ENCODE peak calls at places on chromosome 2, in four cellular contexts. B is HepG2, H is K562, O is GM12878. Y is an unnamed sample.

GRCh38 chr2:76257802-76258201 is 547.1 kb upstream of the GCFC2 start:
- DNase-seq in H (no peak), O (no peak), B (no peak), Y (no peak)

GRCh38 chr2:26174691-26175181 is 1.8 kb downstream of the GAREM2 start:
- DNase-seq in H (no peak), O (no peak), B (no peak), Y (no peak)

GRCh38 chr2:148965596-148966431 is 72.7 kb upstream of the LYPD6B start:
- DNase-seq in H (no peak), O (peak), B (no peak), Y (no peak)

GRCh38 chr2:129004485-129004884 is 685.8 kb upstream of the HS6ST1 start:
- DNase-seq in B (no peak), O (no peak), H (no peak), Y (no peak)

GRCh38 chr2:64837116-64837704 is 152.0 kb upstream of the SLC1A4 start:
- DNase-seq in H (peak), O (no peak), B (no peak), Y (no peak)

GRCh38 chr2:99572798-99573197 is 83.0 kb upstream of the REV1 start:
- DNase-seq in B (no peak), O (no peak), H (no peak), Y (no peak)

GRCh38 chr2:214465386-214466146 is 54.7 kb downstream of the VWC2L start:
- DNase-seq in H (no peak), O (no peak), B (peak), Y (no peak)

GRCh38 chr2:223108376-223109100 is 56.5 kb downstream of the KCNE4 start:
- DNase-seq in O (no peak), B (no peak), H (no peak), Y (no peak)

GRCh38 chr2:150997066-150997465 is 264.6 kb downstream of the RBM43 start:
- DNase-seq in B (no peak), O (no peak), H (no peak), Y (no peak)

GRCh38 chr2:170715062-170715931 is at the start of gene SP5:
- DNase-seq in H (peak), B (peak), O (no peak), Y (peak)

GRCh38 chr2:88091943-88092342 is 24.3 kb downstream of the SMYD1 start:
- DNase-seq in B (no peak), O (no peak), H (no peak), Y (no peak)

GRCh38 chr2:42510930-42511271 is 17.1 kb upstream of the KCNG3 start:
- DNase-seq in B (no peak), H (no peak), O (no peak), Y (no peak)

GRCh38 chr2:42510191-42510929 is 16.6 kb upstream of the KCNG3 start:
- DNase-seq in O (no peak), B (no peak), H (no peak), Y (no peak)

GRCh38 chr2:42516418-42516817 is 22.6 kb upstream of the KCNG3 start:
- DNase-seq in O (no peak), B (no peak), H (no peak), Y (no peak)

GRCh38 chr2:42513252-42513918 is 19.6 kb upstream of the KCNG3 start:
- DNase-seq in O (no peak), H (peak), B (peak), Y (peak)
- TF ChIP-seq FOXM1 in O (no peak), H (no peak), B (no peak), Y (no peak)

GRCh38 chr2:28355521-28356094 is 37.0 kb upstream of the FOSL2 start:
- DNase-seq in B (peak), H (peak), O (no peak), Y (no peak)
- TF ChIP-seq TARDBP in B (no peak), H (no peak), O (no peak), Y (no peak)

GRCh38 chr2:164675027-164675426 is 53.7 kb upstream of the GRB14 start:
- DNase-seq in B (peak), O (no peak), H (no peak), Y (no peak)

GRCh38 chr2:164675698-164676097 is 54.4 kb upstream of the GRB14 start:
- DNase-seq in H (no peak), O (no peak), B (no peak), Y (no peak)

GRCh38 chr2:164667566-164667965 is 46.3 kb upstream of the GRB14 start:
- DNase-seq in H (no peak), O (no peak), B (no peak), Y (no peak)

GRCh38 chr2:164669291-164669690 is 48.0 kb upstream of the GRB14 start:
- DNase-seq in O (no peak), H (no peak), B (no peak), Y (no peak)

DNA sequence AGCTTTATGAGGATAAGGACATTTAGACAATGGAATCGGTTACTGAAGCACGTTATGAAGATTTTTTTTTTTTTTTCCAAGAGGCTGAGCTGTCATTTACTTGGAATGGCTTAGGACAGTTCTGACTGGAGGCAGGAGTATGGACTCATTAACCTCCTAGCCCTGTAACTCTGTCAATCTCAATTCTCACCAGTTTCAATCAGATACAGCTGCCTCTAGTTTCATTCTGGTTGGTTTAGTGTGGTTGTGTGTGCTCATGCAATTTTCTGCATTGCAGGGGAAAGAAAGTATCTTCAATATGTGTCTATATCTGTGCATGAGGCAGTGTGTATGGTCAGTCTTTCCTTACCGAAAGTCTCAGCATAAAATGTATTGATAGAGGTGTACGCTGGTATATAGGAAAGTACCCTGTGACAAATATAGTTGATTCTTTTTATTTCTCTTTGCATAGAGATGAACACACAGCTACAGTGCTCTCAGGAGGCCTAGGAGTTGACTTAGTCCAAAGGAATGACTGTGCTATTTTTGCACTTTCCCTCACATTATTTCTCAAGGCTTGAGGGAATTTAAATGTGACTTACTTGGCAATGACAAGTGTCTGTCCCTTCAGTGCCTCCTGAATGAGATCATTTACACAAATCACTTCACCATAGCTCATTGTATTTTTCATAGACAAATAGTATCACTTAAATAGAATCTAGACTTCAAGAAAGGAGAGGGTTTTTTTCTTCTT is 50.5 kb upstream of the GRB14 start:
- DNase-seq in H (no peak), B (no peak), O (no peak), Y (no peak)
- TF ChIP-seq FOXM1 in H (no peak), B (no peak), O (no peak), Y (no peak)

DNA sequence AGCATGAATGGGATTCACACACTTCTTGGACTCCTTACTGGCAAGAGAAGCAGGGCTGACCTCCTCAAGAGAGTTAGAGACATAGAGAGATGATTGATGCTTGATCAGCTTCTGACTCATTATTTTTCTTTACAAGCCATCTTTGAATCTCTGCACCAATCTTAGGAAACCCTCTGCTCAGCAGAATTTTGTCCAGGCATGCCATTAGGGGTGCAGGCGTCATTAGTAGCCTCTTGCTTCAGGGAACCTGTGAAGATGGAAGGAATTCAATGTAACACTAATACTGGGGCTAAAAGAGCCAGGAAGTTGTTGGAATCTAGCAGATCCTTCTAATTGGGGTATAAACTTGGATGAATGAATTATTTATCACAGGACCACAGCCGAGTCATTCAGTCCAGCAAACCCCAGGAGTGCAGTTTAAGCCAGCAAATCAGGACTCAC is 151.8 kb downstream of the MGAT5 start:
- DNase-seq in H (no peak), B (no peak), O (no peak), Y (no peak)
- TF ChIP-seq TARDBP in H (no peak), B (no peak), O (no peak), Y (no peak)

GRCh38 chr2:61432990-61433389 is 37.9 kb downstream of the USP34 start:
- DNase-seq in O (no peak), B (no peak), H (no peak), Y (no peak)
- TF ChIP-seq FOXM1 in O (no peak), B (no peak), H (no peak), Y (no peak)

Y was measured in HEK293T.